ENCODE peak calls at places on chromosomes 4 and X, in four cellular contexts. One of them, this sample, is unnamed.

GRCh38 chr4:162804323-162804924 is 362.3 kb downstream of the NAF1 start:
- DNase-seq in WTC11: no peak
- DNase-seq in NCI-H1436: no peak
- DNase-seq in lower leg skin: no peak
- DNase-seq in this sample: no peak

GRCh38 chr4:67198757-67199156 is 346.5 kb downstream of the CENPC start:
- DNase-seq in WTC11: no peak
- DNase-seq in NCI-H1436: no peak
- DNase-seq in lower leg skin: no peak
- DNase-seq in this sample: no peak

GRCh38 chrX:39953879-39954278 is 143.9 kb downstream of the BCOR start:
- DNase-seq in WTC11: no peak
- DNase-seq in NCI-H1436: no peak
- DNase-seq in lower leg skin: peak
- DNase-seq in this sample: no peak

GRCh38 chrX:39063037-39063436 is 261.8 kb downstream of the MID1IP1 start:
- DNase-seq in WTC11: no peak
- DNase-seq in lower leg skin: peak
- DNase-seq in NCI-H1436: no peak
- DNase-seq in this sample: no peak

GRCh38 chr4:38091636-38092035 is 131.4 kb downstream of the PTTG2 start:
- DNase-seq in NCI-H1436: no peak
- DNase-seq in lower leg skin: no peak
- DNase-seq in WTC11: no peak
- DNase-seq in this sample: no peak

GRCh38 chrX:2719774-2720447 is 28.8 kb downstream of the CD99 start:
- DNase-seq in lower leg skin: no peak
- DNase-seq in NCI-H1436: no peak
- DNase-seq in WTC11: no peak
- DNase-seq in this sample: no peak

GRCh38 chrX:134365923-134366322 is 94.0 kb upstream of the HPRT1 start:
- DNase-seq in lower leg skin: no peak
- DNase-seq in NCI-H1436: no peak
- DNase-seq in WTC11: no peak
- DNase-seq in this sample: no peak

GRCh38 chr4:37794046-37794445 is 32.4 kb upstream of the PGM2 start:
- DNase-seq in WTC11: no peak
- DNase-seq in NCI-H1436: no peak
- DNase-seq in lower leg skin: no peak
- DNase-seq in this sample: no peak

GRCh38 chr4:148289740-148290139 is 152.5 kb downstream of the NR3C2 start:
- DNase-seq in NCI-H1436: no peak
- DNase-seq in WTC11: no peak
- DNase-seq in lower leg skin: no peak
- DNase-seq in this sample: no peak

GRCh38 chr4:117357422-117357821 is 272.0 kb upstream of the TRAM1L1 start:
- DNase-seq in lower leg skin: no peak
- DNase-seq in WTC11: no peak
- DNase-seq in NCI-H1436: no peak
- DNase-seq in this sample: no peak

GRCh38 chr4:176437756-176438155 is 118.0 kb downstream of the SPCS3 start:
- DNase-seq in lower leg skin: no peak
- DNase-seq in NCI-H1436: no peak
- DNase-seq in WTC11: no peak
- DNase-seq in this sample: no peak

GRCh38 chr4:154982187-154983047 is 201.3 kb downstream of the RBM46 start:
- DNase-seq in WTC11: peak
- DNase-seq in NCI-H1436: no peak
- DNase-seq in lower leg skin: peak
- DNase-seq in this sample: peak

GRCh38 chr4:189409158-189409557 is 531.5 kb upstream of the FRG1 start:
- DNase-seq in WTC11: no peak
- DNase-seq in NCI-H1436: no peak
- DNase-seq in lower leg skin: no peak
- DNase-seq in this sample: no peak

GRCh38 chr4:179110816-179111215 is 1668.6 kb upstream of the AGA start:
- DNase-seq in lower leg skin: no peak
- DNase-seq in NCI-H1436: no peak
- DNase-seq in WTC11: no peak
- DNase-seq in this sample: no peak

GRCh38 chr4:173500841-173501591 is 29.0 kb downstream of the HAND2 start:
- DNase-seq in WTC11: no peak
- DNase-seq in NCI-H1436: no peak
- DNase-seq in lower leg skin: no peak
- DNase-seq in this sample: peak

GRCh38 chrX:150692837-150693781 is at the start of gene MTMR1:
- DNase-seq in NCI-H1436: peak
- DNase-seq in lower leg skin: no peak
- DNase-seq in WTC11: no peak
- DNase-seq in this sample: peak

GRCh38 chr4:114087596-114088230 is 108.3 kb upstream of the ARSJ start:
- DNase-seq in lower leg skin: no peak
- DNase-seq in NCI-H1436: no peak
- DNase-seq in WTC11: no peak
- DNase-seq in this sample: no peak

GRCh38 chr4:156475322-156475721 is 496.3 kb downstream of the PDGFC start:
- DNase-seq in NCI-H1436: no peak
- DNase-seq in WTC11: no peak
- DNase-seq in lower leg skin: no peak
- DNase-seq in this sample: no peak

This sample was measured in aorta.